ENCODE peak calls at places on chromosome 19, in seven cellular contexts. One of them, this sample, is unnamed.

GRCh38 chr19:32222594-32222993 is 122.8 kb upstream of the ZNF507 start:
- DNase-seq in IMR-90: no peak
- DNase-seq in HCT116: no peak
- DNase-seq in GM12878: no peak
- DNase-seq in H1: peak; percentile 36
- DNase-seq in K562: no peak
- DNase-seq in HepG2: no peak
- DNase-seq in this sample: no peak

GRCh38 chr19:43432866-43433673 is 18.4 kb downstream of the TEX101 start:
- DNase-seq in IMR-90: peak; percentile 44
- DNase-seq in HCT116: peak; percentile 51
- DNase-seq in GM12878: no peak
- DNase-seq in H1: peak; percentile 82
- DNase-seq in K562: peak; percentile 79
- DNase-seq in HepG2: peak; percentile 40
- DNase-seq in this sample: peak; percentile 89

GRCh38 chr19:51294977-51295375 is 16.5 kb upstream of the IGLON5 start:
- DNase-seq in IMR-90: no peak
- DNase-seq in HCT116: no peak
- DNase-seq in GM12878: no peak
- DNase-seq in H1: no peak
- DNase-seq in K562: no peak
- DNase-seq in HepG2: no peak
- DNase-seq in this sample: no peak

GRCh38 chr19:44986389-44986788 is 14.9 kb upstream of the RELB start:
- DNase-seq in IMR-90: no peak
- DNase-seq in HCT116: no peak
- DNase-seq in GM12878: no peak
- DNase-seq in H1: no peak
- DNase-seq in K562: no peak
- DNase-seq in HepG2: no peak
- DNase-seq in this sample: no peak

GRCh38 chr19:19858751-19859150 is 6.9 kb upstream of the ZNF253 start:
- DNase-seq in IMR-90: no peak
- DNase-seq in HCT116: no peak
- DNase-seq in GM12878: no peak
- DNase-seq in H1: no peak
- DNase-seq in K562: no peak
- DNase-seq in HepG2: no peak
- DNase-seq in this sample: no peak

GRCh38 chr19:51702103-51702753 is 9.1 kb downstream of the SPACA6 start:
- DNase-seq in IMR-90: peak; percentile 24
- DNase-seq in HCT116: no peak
- DNase-seq in GM12878: no peak
- DNase-seq in H1: peak; percentile 96
- DNase-seq in K562: peak; percentile 90
- DNase-seq in HepG2: no peak
- DNase-seq in this sample: peak; percentile 71

GRCh38 chr19:51354103-51354741 is 12.0 kb downstream of the ETFB start:
- DNase-seq in IMR-90: no peak
- DNase-seq in HCT116: no peak
- DNase-seq in GM12878: no peak
- DNase-seq in H1: no peak
- DNase-seq in K562: no peak
- DNase-seq in HepG2: peak; percentile 90
- DNase-seq in this sample: no peak

GRCh38 chr19:55031178-55031577 is 6.9 kb downstream of the GP6 start:
- DNase-seq in IMR-90: no peak
- DNase-seq in HCT116: no peak
- DNase-seq in GM12878: no peak
- DNase-seq in H1: no peak
- DNase-seq in K562: no peak
- DNase-seq in HepG2: no peak
- DNase-seq in this sample: no peak

GRCh38 chr19:51339313-51339686 is 2.6 kb downstream of the VSIG10L start:
- DNase-seq in IMR-90: no peak
- DNase-seq in HCT116: no peak
- DNase-seq in GM12878: no peak
- DNase-seq in H1: no peak
- DNase-seq in K562: no peak
- DNase-seq in HepG2: no peak
- DNase-seq in this sample: no peak

DNA sequence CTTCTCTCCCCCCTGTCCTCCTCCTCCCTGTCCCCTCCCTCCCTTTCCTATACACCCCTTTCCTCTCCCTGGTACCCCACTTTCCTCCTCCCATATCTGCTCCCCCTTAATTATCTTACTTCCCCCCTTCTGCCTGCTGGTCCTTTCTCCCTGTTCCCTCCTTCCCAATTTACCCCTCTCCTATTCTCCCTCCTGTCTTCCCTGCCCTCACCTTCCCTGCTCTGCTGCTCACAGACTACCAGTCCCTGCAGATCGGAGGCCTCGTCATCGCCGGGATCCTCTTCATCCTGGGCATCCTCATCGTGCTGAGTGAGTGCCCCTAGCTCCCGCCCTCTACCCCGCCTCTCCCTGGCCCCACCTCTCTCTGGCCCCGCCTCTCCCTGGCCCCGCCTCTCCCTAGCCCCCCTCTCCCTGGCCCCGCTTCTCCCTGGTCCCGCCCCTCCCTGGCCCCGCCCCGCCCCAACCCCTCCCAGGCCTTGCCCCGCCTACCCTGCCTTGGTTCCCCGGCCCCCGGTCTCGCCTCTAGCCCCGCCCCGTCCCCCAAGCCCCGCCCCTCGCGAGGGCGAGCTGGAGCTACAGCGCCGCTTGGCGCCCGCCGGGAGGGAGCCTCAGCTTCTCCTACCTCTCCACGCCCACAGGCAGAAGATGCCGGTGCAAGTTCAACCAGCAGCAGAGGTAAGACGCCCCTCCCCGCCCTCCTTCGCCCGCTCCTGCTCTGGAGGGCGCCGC is 2.0 kb upstream of the FXYD7 start:
- DNase-seq in IMR-90: peak; percentile 86
- DNase-seq in HCT116: peak; percentile 83
- DNase-seq in GM12878: no peak
- DNase-seq in H1: peak; percentile 98
- DNase-seq in K562: peak; percentile 93
- DNase-seq in HepG2: peak; percentile 38
- DNase-seq in this sample: peak; percentile 95
- TF ChIP-seq CEBPB in IMR-90: no peak
- TF ChIP-seq CEBPB in HCT116: no peak
- TF ChIP-seq CEBPB in GM12878: no peak
- TF ChIP-seq CEBPB in H1: no peak
- TF ChIP-seq CEBPB in K562: no peak
- TF ChIP-seq CEBPB in HepG2: no peak
- TF ChIP-seq CEBPB in this sample: no peak

GRCh38 chr19:3054972-3055740 is 7.1 kb downstream of the TLE5 start:
- DNase-seq in IMR-90: peak; percentile 17
- DNase-seq in HCT116: no peak
- DNase-seq in GM12878: no peak
- DNase-seq in H1: no peak
- DNase-seq in K562: no peak
- DNase-seq in HepG2: no peak
- DNase-seq in this sample: peak; percentile 56
- TF ChIP-seq CEBPB in IMR-90: no peak
- TF ChIP-seq CEBPB in HCT116: no peak
- TF ChIP-seq CEBPB in GM12878: no peak
- TF ChIP-seq CEBPB in H1: no peak
- TF ChIP-seq CEBPB in K562: no peak
- TF ChIP-seq CEBPB in HepG2: no peak
- TF ChIP-seq CEBPB in this sample: no peak

DNA sequence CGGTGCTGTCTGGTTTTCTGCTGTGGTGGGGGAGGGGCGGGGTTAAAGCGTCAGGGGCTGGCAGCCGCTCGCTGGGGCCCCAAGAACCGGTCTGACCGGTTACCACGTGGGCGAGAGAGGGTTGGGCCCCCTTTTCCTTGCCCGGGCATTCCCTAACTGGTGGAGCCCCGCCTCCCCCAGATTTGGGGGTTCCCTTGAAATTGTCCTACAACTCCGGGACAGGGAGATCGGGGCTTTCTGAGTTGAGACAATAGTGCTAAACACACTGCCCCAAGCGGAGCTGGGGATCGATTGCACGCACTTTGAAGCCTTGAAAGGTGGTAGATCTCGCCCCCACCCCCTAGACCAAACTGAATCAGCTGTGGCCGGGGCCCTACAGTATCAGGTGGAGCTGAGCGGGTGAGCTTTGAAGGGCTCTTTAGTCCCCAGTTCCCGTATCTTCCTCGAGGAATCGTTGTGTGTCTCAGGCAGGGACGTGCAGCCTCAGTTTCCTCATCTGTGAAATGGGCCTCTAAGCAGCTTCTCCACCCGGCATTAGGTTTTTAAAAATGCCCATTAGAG is 4.8 kb downstream of the IER2 start:
- DNase-seq in IMR-90: peak; percentile 65
- DNase-seq in HCT116: peak; percentile 91
- DNase-seq in GM12878: no peak
- DNase-seq in H1: peak; percentile 90
- DNase-seq in K562: peak; percentile 73
- DNase-seq in HepG2: peak; percentile 75
- DNase-seq in this sample: no peak
- TF ChIP-seq CEBPB in IMR-90: no peak
- TF ChIP-seq CEBPB in HCT116: no peak
- TF ChIP-seq CEBPB in GM12878: no peak
- TF ChIP-seq CEBPB in H1: no peak
- TF ChIP-seq CEBPB in K562: no peak
- TF ChIP-seq CEBPB in HepG2: no peak
- TF ChIP-seq CEBPB in this sample: no peak

DNA sequence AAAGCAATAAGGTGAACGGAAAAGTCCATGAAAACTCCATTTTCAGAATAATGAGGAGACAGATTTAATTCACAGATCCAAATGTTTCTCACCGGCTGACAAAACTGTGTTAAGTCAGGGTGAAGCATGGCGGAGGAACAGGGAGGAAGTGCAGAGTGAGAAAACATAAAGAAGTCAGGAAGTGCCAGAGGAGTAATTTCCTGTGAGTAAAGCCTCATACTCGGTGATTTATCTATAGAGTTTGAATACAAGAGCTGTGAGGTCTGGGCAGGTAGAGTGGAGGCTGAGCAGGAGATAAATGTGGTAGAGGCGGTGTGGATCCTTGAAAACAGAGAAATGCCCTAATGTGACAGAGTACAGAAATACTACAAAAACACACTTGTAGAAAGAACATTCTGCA is 11.4 kb downstream of the CARD8 start:
- DNase-seq in IMR-90: no peak
- DNase-seq in HCT116: no peak
- DNase-seq in GM12878: no peak
- DNase-seq in H1: no peak
- DNase-seq in K562: no peak
- DNase-seq in HepG2: no peak
- DNase-seq in this sample: no peak
- TF ChIP-seq CEBPB in IMR-90: no peak
- TF ChIP-seq CEBPB in HCT116: no peak
- TF ChIP-seq CEBPB in GM12878: no peak
- TF ChIP-seq CEBPB in H1: no peak
- TF ChIP-seq CEBPB in K562: no peak
- TF ChIP-seq CEBPB in HepG2: no peak
- TF ChIP-seq CEBPB in this sample: no peak

GRCh38 chr19:14474827-14475226 is 327 bp downstream of the PTGER1 start:
- DNase-seq in IMR-90: no peak
- DNase-seq in HCT116: no peak
- DNase-seq in GM12878: no peak
- DNase-seq in H1: no peak
- DNase-seq in K562: no peak
- DNase-seq in HepG2: no peak
- DNase-seq in this sample: no peak

GRCh38 chr19:14476307-14476662 is 1.1 kb upstream of the PTGER1 start:
- DNase-seq in IMR-90: no peak
- DNase-seq in HCT116: no peak
- DNase-seq in GM12878: no peak
- DNase-seq in H1: no peak
- DNase-seq in K562: no peak
- DNase-seq in HepG2: no peak
- DNase-seq in this sample: no peak

GRCh38 chr19:14473915-14474578 is 1.1 kb downstream of the PTGER1 start:
- DNase-seq in IMR-90: no peak
- DNase-seq in HCT116: no peak
- DNase-seq in GM12878: no peak
- DNase-seq in H1: peak; percentile 47
- DNase-seq in K562: no peak
- DNase-seq in HepG2: no peak
- DNase-seq in this sample: no peak

GRCh38 chr19:14476663-14477401 is 1.7 kb upstream of the PTGER1 start:
- DNase-seq in IMR-90: peak; percentile 88
- DNase-seq in HCT116: peak; percentile 48
- DNase-seq in GM12878: no peak
- DNase-seq in H1: peak; percentile 50
- DNase-seq in K562: peak; percentile 67
- DNase-seq in HepG2: no peak
- DNase-seq in this sample: peak; percentile 73

GRCh38 chr19:14475251-14476073 is at the start of gene PTGER1:
- DNase-seq in IMR-90: peak; percentile 35
- DNase-seq in HCT116: peak; percentile 21
- DNase-seq in GM12878: no peak
- DNase-seq in H1: peak; percentile 76
- DNase-seq in K562: peak; percentile 67
- DNase-seq in HepG2: no peak
- DNase-seq in this sample: no peak
- TF ChIP-seq CEBPB in IMR-90: no peak
- TF ChIP-seq CEBPB in HCT116: no peak
- TF ChIP-seq CEBPB in GM12878: no peak
- TF ChIP-seq CEBPB in H1: no peak
- TF ChIP-seq CEBPB in K562: no peak
- TF ChIP-seq CEBPB in HepG2: no peak
- TF ChIP-seq CEBPB in this sample: no peak

GRCh38 chr19:46606019-46606418 is 4.9 kb downstream of the CALM3 start:
- DNase-seq in IMR-90: no peak
- DNase-seq in HCT116: no peak
- DNase-seq in GM12878: no peak
- DNase-seq in H1: no peak
- DNase-seq in K562: no peak
- DNase-seq in HepG2: no peak
- DNase-seq in this sample: no peak

GRCh38 chr19:46606681-46607440 is 5.7 kb downstream of the CALM3 start:
- DNase-seq in IMR-90: no peak
- DNase-seq in HCT116: no peak
- DNase-seq in GM12878: no peak
- DNase-seq in H1: no peak
- DNase-seq in K562: no peak
- DNase-seq in HepG2: no peak
- DNase-seq in this sample: no peak

GRCh38 chr19:46608178-46608577 is 7.0 kb downstream of the CALM3 start:
- DNase-seq in IMR-90: no peak
- DNase-seq in HCT116: no peak
- DNase-seq in GM12878: no peak
- DNase-seq in H1: no peak
- DNase-seq in K562: no peak
- DNase-seq in HepG2: no peak
- DNase-seq in this sample: no peak

GRCh38 chr19:46608581-46609345 is 7.6 kb downstream of the CALM3 start:
- DNase-seq in IMR-90: no peak
- DNase-seq in HCT116: no peak
- DNase-seq in GM12878: no peak
- DNase-seq in H1: no peak
- DNase-seq in K562: no peak
- DNase-seq in HepG2: no peak
- DNase-seq in this sample: no peak

GRCh38 chr19:46607441-46607841 is 6.3 kb downstream of the CALM3 start:
- DNase-seq in IMR-90: no peak
- DNase-seq in HCT116: no peak
- DNase-seq in GM12878: no peak
- DNase-seq in H1: no peak
- DNase-seq in K562: no peak
- DNase-seq in HepG2: no peak
- DNase-seq in this sample: no peak
- TF ChIP-seq CEBPB in IMR-90: no peak
- TF ChIP-seq CEBPB in HCT116: no peak
- TF ChIP-seq CEBPB in GM12878: no peak
- TF ChIP-seq CEBPB in H1: no peak
- TF ChIP-seq CEBPB in K562: no peak
- TF ChIP-seq CEBPB in HepG2: no peak
- TF ChIP-seq CEBPB in this sample: no peak